ENCODE peak calls at places on chromosome 21, in eight cellular contexts. S is CD4-positive, CD25-positive, alpha-beta regulatory T cell; Q is smooth muscle cell of the brain vasculature; I is heart right ventricle; Y is T-helper 9 cell; V is stimulated activated naive CD4-positive, alpha-beta T cell; E is NCI-H2081; U is central memory CD4-positive, alpha-beta T cell. W is an unnamed sample.

GRCh38 chr21:28018741-28019669 is 973.7 kb downstream of the LTN1 start:
- DNase-seq in I (peak), S (no peak), U (no peak), Y (no peak), V (no peak), Q (no peak), E (no peak), W (no peak)

GRCh38 chr21:21668198-21668597 is 670.0 kb downstream of the NCAM2 start:
- DNase-seq in Y (no peak), S (no peak), U (no peak), Q (no peak), I (no peak), V (no peak), E (no peak), W (no peak)

GRCh38 chr21:42527489-42528158 is 14.0 kb downstream of the SLC37A1 start:
- DNase-seq in U (peak), I (no peak), E (peak), Y (peak), V (peak), S (peak), Q (no peak), W (no peak)

GRCh38 chr21:28793043-28793442 is 199.6 kb downstream of the LTN1 start:
- DNase-seq in Q (no peak), Y (no peak), V (no peak), E (no peak), S (peak), U (no peak), I (no peak), W (no peak)

GRCh38 chr21:42187976-42188653 is 30.8 kb upstream of the ABCG1 start:
- DNase-seq in E (no peak), I (no peak), V (peak), S (peak), U (peak), Y (peak), Q (no peak), W (no peak)

GRCh38 chr21:42172596-42173483 is 46.1 kb upstream of the ABCG1 start:
- DNase-seq in Q (no peak), S (no peak), I (no peak), V (no peak), Y (no peak), U (no peak), E (no peak), W (no peak)

GRCh38 chr21:44836666-44837471 is 19.0 kb upstream of the SUMO3 start:
- DNase-seq in Y (no peak), S (no peak), E (no peak), I (no peak), U (no peak), Q (no peak), V (no peak), W (no peak)

GRCh38 chr21:15051652-15052554 is 12.9 kb downstream of the NRIP1 start:
- DNase-seq in S (peak), Q (no peak), E (peak), I (no peak), V (no peak), Y (no peak), U (no peak), W (no peak)

GRCh38 chr21:28641731-28642130 is 350.9 kb downstream of the LTN1 start:
- DNase-seq in V (no peak), Q (no peak), Y (no peak), S (no peak), U (no peak), E (no peak), I (no peak), W (no peak)

GRCh38 chr21:45990741-45991605 is 9.4 kb downstream of the COL6A1 start:
- DNase-seq in S (no peak), U (no peak), Y (no peak), V (no peak), Q (no peak), E (no peak), I (peak), W (no peak)

GRCh38 chr21:28111151-28111619 is 881.5 kb downstream of the LTN1 start:
- DNase-seq in V (no peak), E (no peak), I (peak), U (no peak), Y (no peak), S (no peak), Q (peak), W (no peak)

GRCh38 chr21:45634511-45635183 is 8.9 kb upstream of the PCBP3 start:
- DNase-seq in Q (no peak), V (no peak), I (no peak), E (no peak), U (no peak), S (no peak), Y (no peak), W (no peak)

GRCh38 chr21:45081636-45082035 is 7.3 kb downstream of the ADARB1 start:
- DNase-seq in U (no peak), S (no peak), Y (no peak), Q (no peak), I (no peak), V (no peak), E (no peak), W (no peak)

GRCh38 chr21:33206771-33207290 is 22.9 kb upstream of the IFNAR2 start:
- DNase-seq in V (no peak), Y (no peak), E (no peak), S (no peak), I (no peak), U (no peak), Q (no peak), W (no peak)